ENCODE peak calls at places on chromosome 2, in ten cellular contexts. K, E, Q, D, V, P, H, S, L and U are unnamed samples.

GRCh38 chr2:119190726-119191125 is 32.2 kb upstream of the C1QL2 start:
- DNase-seq in E (no peak), V (no peak), P (no peak), S (no peak), L (no peak), Q (no peak), D (no peak), K (no peak), H (no peak), U (no peak)

GRCh38 chr2:26515771-26516170 is 37.8 kb upstream of the OTOF start:
- DNase-seq in E (no peak), K (no peak), H (no peak), Q (no peak), L (no peak), V (no peak), S (no peak), P (peak), D (no peak), U (no peak)

GRCh38 chr2:141195087-141195486 is 935.7 kb downstream of the LRP1B start:
- DNase-seq in P (no peak), Q (no peak), E (no peak), K (no peak), V (no peak), H (no peak), S (no peak), L (no peak), D (no peak), U (no peak)

GRCh38 chr2:165573534-165574461 is 104.3 kb downstream of the CSRNP3 start:
- DNase-seq in K (peak), Q (no peak), D (peak), P (no peak), E (peak), H (peak), S (peak), V (peak), L (peak), U (peak)

GRCh38 chr2:111011218-111011617 is 109.5 kb upstream of the BCL2L11 start:
- DNase-seq in Q (no peak), P (no peak), S (no peak), D (no peak), K (no peak), V (no peak), H (no peak), L (no peak), E (no peak), U (no peak)

GRCh38 chr2:80242355-80242910 is 62.1 kb downstream of the LRRTM1 start:
- DNase-seq in L (no peak), S (no peak), K (peak), V (no peak), D (no peak), P (no peak), H (no peak), E (no peak), Q (no peak), U (no peak)

GRCh38 chr2:141767051-141767450 is 363.8 kb downstream of the LRP1B start:
- DNase-seq in Q (no peak), L (no peak), D (no peak), P (no peak), E (no peak), H (no peak), V (peak), S (no peak), K (no peak), U (peak)

GRCh38 chr2:15281681-15282080 is 279.5 kb downstream of the NBAS start:
- DNase-seq in V (no peak), D (no peak), Q (no peak), P (no peak), E (no peak), S (no peak), H (no peak), K (no peak), L (no peak), U (no peak)

GRCh38 chr2:179849719-179850118 is 11.7 kb downstream of the ZNF385B start:
- DNase-seq in V (no peak), S (no peak), P (no peak), D (no peak), H (no peak), Q (no peak), K (no peak), E (no peak), L (no peak), U (no peak)

GRCh38 chr2:84338069-84338468 is 121.0 kb downstream of the SUCLG1 start:
- DNase-seq in P (no peak), D (no peak), Q (no peak), H (no peak), K (no peak), E (no peak), L (no peak), V (no peak), S (no peak), U (no peak)

GRCh38 chr2:211408485-211408884 is 852.1 kb downstream of the CPS1 start:
- DNase-seq in K (no peak), Q (peak), V (peak), D (peak), S (peak), P (no peak), E (no peak), H (no peak), L (no peak), U (peak)

GRCh38 chr2:109649736-109650695 is 35.9 kb downstream of the SOWAHC start:
- DNase-seq in L (no peak), V (no peak), Q (no peak), S (no peak), H (no peak), D (no peak), P (no peak), K (no peak), E (no peak), U (no peak)

GRCh38 chr2:31203916-31204315 is 13.4 kb downstream of the CAPN14 start:
- DNase-seq in S (no peak), E (no peak), K (no peak), Q (no peak), H (no peak), V (no peak), D (no peak), P (no peak), L (no peak), U (no peak)

GRCh38 chr2:196653843-196654242 is 14.3 kb downstream of the CCDC150 start:
- DNase-seq in H (no peak), Q (no peak), E (no peak), K (no peak), P (no peak), L (no peak), V (no peak), D (no peak), S (no peak), U (no peak)

GRCh38 chr2:181157326-181157725 is 176.9 kb downstream of the UBE2E3 start:
- DNase-seq in H (no peak), S (no peak), L (no peak), V (no peak), P (no peak), Q (no peak), K (no peak), D (no peak), E (no peak), U (no peak)

GRCh38 chr2:121234144-121234543 is 50.9 kb downstream of the TFCP2L1 start:
- DNase-seq in L (no peak), S (no peak), H (no peak), P (peak), D (no peak), E (no peak), V (no peak), K (no peak), Q (no peak), U (no peak)

GRCh38 chr2:177806025-177806424 is 266.6 kb downstream of the PDE11A start:
- DNase-seq in S (no peak), H (no peak), Q (no peak), P (no peak), K (no peak), D (no peak), V (no peak), L (no peak), E (no peak), U (no peak)

GRCh38 chr2:237901932-237902846 is 42.8 kb downstream of the RAMP1 start:
- DNase-seq in L (no peak), S (no peak), Q (no peak), P (peak), V (no peak), E (no peak), H (no peak), D (no peak), K (no peak), U (no peak)

GRCh38 chr2:112601754-112602153 is 17.3 kb downstream of the CHCHD5 start:
- DNase-seq in V (no peak), Q (no peak), L (no peak), D (no peak), S (no peak), P (no peak), K (peak), E (no peak), H (no peak), U (no peak)

GRCh38 chr2:169106563-169107545 is 37.5 kb downstream of the DHRS9 start:
- DNase-seq in Q (no peak), P (no peak), E (no peak), H (no peak), D (no peak), V (no peak), S (no peak), L (no peak), K (no peak), U (no peak)

GRCh38 chr2:96413067-96413722 is 77.6 kb downstream of the NCAPH start:
- DNase-seq in S (peak), H (no peak), E (peak), L (no peak), P (no peak), K (no peak), V (no peak), D (peak), Q (peak), U (no peak)

GRCh38 chr2:25310965-25311865 is 30.5 kb downstream of the DNMT3A start:
- DNase-seq in Q (no peak), P (no peak), L (no peak), D (no peak), S (peak), H (peak), E (peak), K (peak), V (no peak), U (no peak)